ENCODE peak calls at places on chromosome 11, in five cellular contexts. One of them, this sample, is unnamed.

GRCh38 chr11:96276836-96277235 is 66.2 kb downstream of the MAML2 start:
- DNase-seq in aorta: no peak
- DNase-seq in thyroid gland: no peak
- DNase-seq in brain microvascular endothelial cell: no peak
- DNase-seq in body of pancreas: no peak
- DNase-seq in this sample: no peak

GRCh38 chr11:67120881-67121710 is 2.0 kb downstream of the KDM2A start:
- DNase-seq in aorta: no peak
- DNase-seq in thyroid gland: no peak
- DNase-seq in brain microvascular endothelial cell: peak
- DNase-seq in body of pancreas: peak
- DNase-seq in this sample: peak

GRCh38 chr11:44774131-44774530 is 47.4 kb downstream of the TSPAN18 start:
- DNase-seq in aorta: no peak
- DNase-seq in thyroid gland: no peak
- DNase-seq in brain microvascular endothelial cell: no peak
- DNase-seq in body of pancreas: no peak
- DNase-seq in this sample: no peak

GRCh38 chr11:28384418-28384817 is 276.2 kb downstream of the METTL15 start:
- DNase-seq in aorta: no peak
- DNase-seq in thyroid gland: no peak
- DNase-seq in brain microvascular endothelial cell: peak
- DNase-seq in body of pancreas: no peak
- DNase-seq in this sample: peak

GRCh38 chr11:2779981-2780849 is 80.4 kb upstream of the KCNQ1OT1 start:
- DNase-seq in aorta: peak
- DNase-seq in thyroid gland: peak
- DNase-seq in brain microvascular endothelial cell: no peak
- DNase-seq in body of pancreas: peak
- DNase-seq in this sample: no peak

GRCh38 chr11:13674799-13675509 is 6.5 kb downstream of the FAR1 start:
- DNase-seq in aorta: no peak
- DNase-seq in thyroid gland: no peak
- DNase-seq in brain microvascular endothelial cell: no peak
- DNase-seq in body of pancreas: no peak
- DNase-seq in this sample: no peak

GRCh38 chr11:45456686-45457085 is 170.5 kb upstream of the SYT13 start:
- DNase-seq in aorta: no peak
- DNase-seq in thyroid gland: no peak
- DNase-seq in brain microvascular endothelial cell: no peak
- DNase-seq in body of pancreas: no peak
- DNase-seq in this sample: no peak

GRCh38 chr11:57345555-57346151 is 7.5 kb downstream of the P2RX3 start:
- DNase-seq in aorta: peak
- DNase-seq in thyroid gland: peak
- DNase-seq in brain microvascular endothelial cell: peak
- DNase-seq in body of pancreas: peak
- DNase-seq in this sample: peak

GRCh38 chr11:117230286-117230961 is 1.4 kb downstream of the PCSK7 start:
- DNase-seq in aorta: peak
- DNase-seq in thyroid gland: no peak
- DNase-seq in brain microvascular endothelial cell: no peak
- DNase-seq in body of pancreas: no peak
- DNase-seq in this sample: peak

GRCh38 chr11:62592989-62593421 is 1.7 kb upstream of the TUT1 start:
- DNase-seq in aorta: no peak
- DNase-seq in thyroid gland: no peak
- DNase-seq in brain microvascular endothelial cell: no peak
- DNase-seq in body of pancreas: no peak
- DNase-seq in this sample: no peak

GRCh38 chr11:40877256-40877655 is 582.2 kb downstream of the LRRC4C start:
- DNase-seq in aorta: no peak
- DNase-seq in thyroid gland: no peak
- DNase-seq in brain microvascular endothelial cell: no peak
- DNase-seq in body of pancreas: no peak
- DNase-seq in this sample: peak

GRCh38 chr11:46337626-46338345 is 9.5 kb upstream of the DGKZ start:
- DNase-seq in aorta: no peak
- DNase-seq in thyroid gland: no peak
- DNase-seq in brain microvascular endothelial cell: no peak
- DNase-seq in body of pancreas: no peak
- DNase-seq in this sample: no peak

GRCh38 chr11:5688482-5688881 is 1.1 kb upstream of the TRIM22 start:
- DNase-seq in aorta: no peak
- DNase-seq in thyroid gland: no peak
- DNase-seq in brain microvascular endothelial cell: no peak
- DNase-seq in body of pancreas: no peak
- DNase-seq in this sample: no peak

GRCh38 chr11:119785131-119785530 is 56.1 kb upstream of the NECTIN1 start:
- DNase-seq in aorta: peak
- DNase-seq in thyroid gland: no peak
- DNase-seq in brain microvascular endothelial cell: no peak
- DNase-seq in body of pancreas: no peak
- DNase-seq in this sample: no peak

GRCh38 chr11:103325686-103326069 is 216.5 kb downstream of the DYNC2H1 start:
- DNase-seq in aorta: no peak
- DNase-seq in thyroid gland: peak
- DNase-seq in brain microvascular endothelial cell: no peak
- DNase-seq in body of pancreas: no peak
- DNase-seq in this sample: no peak

DNA sequence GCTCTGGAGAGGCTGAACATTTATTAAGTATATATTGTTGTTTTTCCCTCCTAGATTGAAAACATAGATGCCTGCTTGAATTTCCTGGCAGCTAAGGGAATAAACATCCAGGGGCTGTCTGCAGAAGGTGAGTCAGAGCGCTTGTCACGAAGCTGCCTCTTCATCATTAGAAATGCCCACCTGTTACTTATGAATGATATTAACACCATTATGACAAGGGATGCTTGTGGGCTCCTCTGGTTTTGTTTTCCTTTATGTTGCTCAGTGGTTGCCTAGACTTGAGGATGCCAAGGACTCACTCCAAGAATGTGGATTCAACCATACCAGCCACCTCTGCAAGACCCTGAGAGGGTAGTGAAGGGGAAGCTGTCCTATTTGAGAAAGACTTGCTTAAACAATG is 156.2 kb downstream of the NAV2 start:
- DNase-seq in aorta: no peak
- DNase-seq in thyroid gland: no peak
- DNase-seq in brain microvascular endothelial cell: no peak
- DNase-seq in body of pancreas: no peak
- DNase-seq in this sample: no peak
- H3K27ac ChIP-seq in aorta: peak
- H3K27ac ChIP-seq in thyroid gland: peak
- H3K27ac ChIP-seq in brain microvascular endothelial cell: no peak
- H3K27ac ChIP-seq in body of pancreas: no peak
- H3K27ac ChIP-seq in this sample: peak

GRCh38 chr11:68845351-68846002 is 3.8 kb upstream of the CPT1A start:
- DNase-seq in aorta: no peak
- DNase-seq in thyroid gland: no peak
- DNase-seq in brain microvascular endothelial cell: no peak
- DNase-seq in body of pancreas: no peak
- DNase-seq in this sample: no peak

GRCh38 chr11:68844801-68845200 is 3.1 kb upstream of the CPT1A start:
- DNase-seq in aorta: no peak
- DNase-seq in thyroid gland: no peak
- DNase-seq in brain microvascular endothelial cell: no peak
- DNase-seq in body of pancreas: no peak
- DNase-seq in this sample: no peak

GRCh38 chr11:68843703-68844312 is 2.1 kb upstream of the CPT1A start:
- DNase-seq in aorta: peak
- DNase-seq in thyroid gland: peak
- DNase-seq in brain microvascular endothelial cell: no peak
- DNase-seq in body of pancreas: peak
- DNase-seq in this sample: peak

GRCh38 chr11:68843052-68843561 is 1.4 kb upstream of the CPT1A start:
- DNase-seq in aorta: no peak
- DNase-seq in thyroid gland: peak
- DNase-seq in brain microvascular endothelial cell: no peak
- DNase-seq in body of pancreas: no peak
- DNase-seq in this sample: no peak

DNA sequence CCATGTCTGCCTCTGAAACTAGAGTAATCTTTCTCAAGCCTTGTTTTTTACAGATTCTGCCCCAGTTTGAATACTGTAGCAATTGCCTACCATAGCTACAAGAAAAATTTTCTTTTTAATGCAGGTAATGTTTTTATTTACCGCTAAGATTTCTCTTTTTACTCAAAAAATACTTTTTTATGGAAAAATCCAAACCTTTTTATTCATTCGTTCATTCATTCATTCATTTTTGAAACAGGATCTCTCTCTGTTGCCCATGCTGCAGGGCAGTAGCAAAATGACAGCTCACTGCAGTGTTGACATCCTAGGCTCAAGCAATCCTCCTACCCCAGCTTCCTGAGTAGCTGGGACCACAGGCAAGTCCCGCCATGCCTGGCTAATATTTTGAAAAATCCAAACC is 2.7 kb upstream of the CPT1A start:
- DNase-seq in aorta: no peak
- DNase-seq in thyroid gland: no peak
- DNase-seq in brain microvascular endothelial cell: no peak
- DNase-seq in body of pancreas: no peak
- DNase-seq in this sample: no peak
- H3K4me3 ChIP-seq in aorta: no peak
- H3K4me3 ChIP-seq in thyroid gland: no peak
- H3K4me3 ChIP-seq in brain microvascular endothelial cell: no peak
- H3K4me3 ChIP-seq in body of pancreas: no peak
- H3K4me3 ChIP-seq in this sample: peak

GRCh38 chr11:134036484-134037092 is 32.3 kb upstream of the JAM3 start:
- DNase-seq in aorta: no peak
- DNase-seq in thyroid gland: peak
- DNase-seq in brain microvascular endothelial cell: no peak
- DNase-seq in body of pancreas: peak
- DNase-seq in this sample: no peak
- H3K27ac ChIP-seq in aorta: peak
- H3K27ac ChIP-seq in thyroid gland: peak
- H3K27ac ChIP-seq in brain microvascular endothelial cell: no peak
- H3K27ac ChIP-seq in body of pancreas: peak
- H3K27ac ChIP-seq in this sample: no peak

DNA sequence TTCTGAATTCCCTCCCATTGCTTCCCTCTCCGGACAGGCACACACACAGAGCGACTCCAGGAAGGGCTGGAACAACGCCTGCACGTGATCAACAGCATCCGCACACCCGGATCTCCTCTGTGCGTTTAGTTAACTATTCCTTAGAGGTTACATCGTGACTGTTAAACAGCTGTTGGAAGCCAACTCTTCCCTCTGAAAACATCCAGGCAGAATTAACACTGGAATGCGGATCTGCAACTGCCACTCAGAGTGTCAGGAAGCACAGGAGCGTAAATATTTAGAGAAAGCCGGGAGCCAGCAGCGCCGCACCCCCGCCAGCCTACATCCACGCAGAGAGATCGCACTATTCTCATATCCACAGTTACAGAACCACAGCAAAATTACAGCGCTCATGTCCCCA is 46.2 kb downstream of the SHANK2 start:
- DNase-seq in aorta: peak
- DNase-seq in thyroid gland: peak
- DNase-seq in brain microvascular endothelial cell: no peak
- DNase-seq in body of pancreas: peak
- DNase-seq in this sample: no peak
- H3K4me3 ChIP-seq in aorta: no peak
- H3K4me3 ChIP-seq in thyroid gland: no peak
- H3K4me3 ChIP-seq in brain microvascular endothelial cell: no peak
- H3K4me3 ChIP-seq in body of pancreas: no peak
- H3K4me3 ChIP-seq in this sample: no peak

GRCh38 chr11:114326776-114327175 is 30.6 kb downstream of the NNMT start:
- DNase-seq in aorta: no peak
- DNase-seq in thyroid gland: no peak
- DNase-seq in brain microvascular endothelial cell: no peak
- DNase-seq in body of pancreas: no peak
- DNase-seq in this sample: no peak

GRCh38 chr11:114326151-114326550 is 30.0 kb downstream of the NNMT start:
- DNase-seq in aorta: no peak
- DNase-seq in thyroid gland: no peak
- DNase-seq in brain microvascular endothelial cell: no peak
- DNase-seq in body of pancreas: no peak
- DNase-seq in this sample: no peak

GRCh38 chr11:114330373-114330772 is 34.2 kb downstream of the NNMT start:
- DNase-seq in aorta: no peak
- DNase-seq in thyroid gland: no peak
- DNase-seq in brain microvascular endothelial cell: no peak
- DNase-seq in body of pancreas: no peak
- DNase-seq in this sample: no peak
- H3K27ac ChIP-seq in aorta: no peak
- H3K27ac ChIP-seq in thyroid gland: no peak
- H3K27ac ChIP-seq in brain microvascular endothelial cell: no peak
- H3K27ac ChIP-seq in body of pancreas: no peak
- H3K27ac ChIP-seq in this sample: no peak

GRCh38 chr11:129313588-129314288 is 61.9 kb upstream of the BARX2 start:
- DNase-seq in aorta: no peak
- DNase-seq in thyroid gland: no peak
- DNase-seq in brain microvascular endothelial cell: no peak
- DNase-seq in body of pancreas: no peak
- DNase-seq in this sample: no peak
- H3K4me3 ChIP-seq in aorta: no peak
- H3K4me3 ChIP-seq in thyroid gland: no peak
- H3K4me3 ChIP-seq in brain microvascular endothelial cell: no peak
- H3K4me3 ChIP-seq in body of pancreas: no peak
- H3K4me3 ChIP-seq in this sample: no peak

GRCh38 chr11:68327586-68328370 is 15.4 kb downstream of the LRP5 start:
- DNase-seq in aorta: no peak
- DNase-seq in thyroid gland: no peak
- DNase-seq in brain microvascular endothelial cell: no peak
- DNase-seq in body of pancreas: no peak
- DNase-seq in this sample: no peak
- H3K27ac ChIP-seq in aorta: no peak
- H3K27ac ChIP-seq in thyroid gland: no peak
- H3K27ac ChIP-seq in brain microvascular endothelial cell: no peak
- H3K27ac ChIP-seq in body of pancreas: peak
- H3K27ac ChIP-seq in this sample: peak

This sample was measured in mammary epithelial cell.